ENCODE peak calls at places on chromosome 3, in ten cellular contexts. C is activated T-helper 9 cell treated with anti-CD3 and anti-CD28 coated beads, Interleukin-2, amount 50 U/mL, for 16 hours; Y is activated CD8-positive, alpha-beta memory T cell treated with anti-CD3 and anti-CD28 coated beads for 1 hour; E is MCF 10A; M is pancreas; D is HCEC 1CT; X is NCI-H146; T is activated T-cell treated with anti-CD3 and anti-CD28 coated beads, Interleukin-2, amount 50 U/mL, for 1 hour; A is activated CD4-positive, alpha-beta T cell treated with anti-CD3 and anti-CD28 coated beads, Interleukin-2, amount 50 U/mL, for 48 hours; N is GM19239. P is an unnamed sample.
A peak's percentile ranks its signal among the peaks of the same experiment; 100 is the strongest.

GRCh38 chr3:69500604-69501003 is 114.7 kb upstream of the FRMD4B start:
- DNase-seq in C (no peak), Y (no peak), E (no peak), M (no peak), D (no peak), X (no peak), T (no peak), A (no peak), N (no peak), P (no peak)

GRCh38 chr3:51709004-51709420 is 2.1 kb downstream of the GRM2 start:
- DNase-seq in C (no peak), Y (no peak), E (no peak), M (peak; percentile 43), D (no peak), X (no peak), T (peak; percentile 14), A (no peak), N (no peak), P (no peak)

GRCh38 chr3:79419222-79419621 is 348.6 kb downstream of the ROBO1 start:
- DNase-seq in C (no peak), Y (no peak), E (no peak), M (no peak), D (no peak), X (no peak), T (no peak), A (no peak), N (no peak), P (no peak)

GRCh38 chr3:182509312-182509711 is 284.0 kb upstream of the ATP11B start:
- DNase-seq in C (no peak), Y (no peak), E (no peak), M (no peak), D (no peak), X (peak; percentile 39), T (no peak), A (no peak), N (no peak), P (no peak)

GRCh38 chr3:168049366-168049974 is 46.3 kb downstream of the GOLIM4 start:
- DNase-seq in C (no peak), Y (no peak), E (no peak), M (no peak), D (peak; percentile 38), X (peak; percentile 33), T (no peak), A (no peak), N (no peak), P (no peak)

GRCh38 chr3:60096403-60096802 is 1046.6 kb upstream of the CFAP20DC start:
- DNase-seq in C (no peak), Y (no peak), E (no peak), M (no peak), D (no peak), X (no peak), T (no peak), A (no peak), N (no peak), P (no peak)

GRCh38 chr3:177776656-177777055 is 579.4 kb upstream of the TBL1XR1 start:
- DNase-seq in C (no peak), Y (no peak), E (peak; percentile 73), M (no peak), D (peak; percentile 59), X (peak; percentile 22), T (no peak), A (no peak), N (no peak), P (peak; percentile 96)

GRCh38 chr3:53213276-53213675 is 42.5 kb downstream of the TKT start:
- DNase-seq in C (no peak), Y (no peak), E (no peak), M (peak; percentile 11), D (no peak), X (no peak), T (no peak), A (no peak), N (no peak), P (no peak)

GRCh38 chr3:58167431-58168351 is 43.1 kb downstream of the DNASE1L3 start:
- DNase-seq in C (peak; percentile 13), Y (peak; percentile 27), E (peak; percentile 54), M (peak; percentile 88), D (peak; percentile 66), X (peak; percentile 6), T (peak; percentile 64), A (peak; percentile 74), N (peak; percentile 72), P (peak; percentile 14)